ENCODE peak calls at places on chromosomes 5 and 9, in five cellular contexts. S, G, Q, N and D are unnamed samples.

GRCh38 chr9:117739620-117740347 is 35.6 kb downstream of the TLR4 start:
- DNase-seq in S (no peak), G (no peak), Q (no peak), N (no peak), D (no peak)

GRCh38 chr5:948472-949274 is 56.0 kb downstream of the TRIP13 start:
- DNase-seq in S (no peak), G (no peak), Q (no peak), N (no peak), D (no peak)

GRCh38 chr9:132125361-132125760 is 36.5 kb upstream of the NTNG2 start:
- DNase-seq in S (no peak), G (no peak), Q (no peak), N (no peak), D (no peak)

GRCh38 chr5:152631217-152631616 is 226.1 kb upstream of the NMUR2 start:
- DNase-seq in S (no peak), G (no peak), Q (no peak), N (no peak), D (no peak)

GRCh38 chr5:3217114-3217513 is 378.5 kb upstream of the IRX1 start:
- DNase-seq in S (no peak), G (no peak), Q (no peak), N (no peak), D (no peak)

GRCh38 chr5:144566747-144567415 is 396.2 kb downstream of the KCTD16 start:
- DNase-seq in S (peak), G (no peak), Q (no peak), N (no peak), D (no peak)

GRCh38 chr9:33130501-33130900 is 36.6 kb downstream of the B4GALT1 start:
- DNase-seq in S (peak), G (no peak), Q (no peak), N (no peak), D (peak)

GRCh38 chr5:68798877-68799276 is 294.9 kb upstream of the SLC30A5 start:
- DNase-seq in S (no peak), G (no peak), Q (no peak), N (no peak), D (no peak)

GRCh38 chr5:7742241-7742656 is 108.7 kb downstream of the CFAP90 start:
- DNase-seq in S (no peak), G (no peak), Q (no peak), N (no peak), D (no peak)

GRCh38 chr5:36870399-36871040 is 6.0 kb upstream of the NIPBL start:
- DNase-seq in S (no peak), G (no peak), Q (peak), N (peak), D (no peak)

GRCh38 chr9:21685502-21685901 is 116.9 kb upstream of the MTAP start:
- DNase-seq in S (no peak), G (no peak), Q (no peak), N (peak), D (no peak)

GRCh38 chr9:21638104-21638503 is 156.0 kb upstream of the IFNE start:
- DNase-seq in S (no peak), G (no peak), Q (no peak), N (no peak), D (no peak)

GRCh38 chr9:108136646-108137045 is 647.1 kb upstream of the KLF4 start:
- DNase-seq in S (no peak), G (no peak), Q (no peak), N (no peak), D (no peak)

GRCh38 chr9:117413346-117414219 is 1.3 kb downstream of the ASTN2 start:
- DNase-seq in S (no peak), G (no peak), Q (no peak), N (peak), D (no peak)

GRCh38 chr9:85536076-85536475 is 205.7 kb downstream of the AGTPBP1 start:
- DNase-seq in S (peak), G (no peak), Q (no peak), N (no peak), D (no peak)

GRCh38 chr9:89522261-89522978 is 24.5 kb upstream of the SEMA4D start:
- DNase-seq in S (no peak), G (peak), Q (no peak), N (no peak), D (no peak)

GRCh38 chr9:117809751-117810150 is 105.5 kb downstream of the TLR4 start:
- DNase-seq in S (no peak), G (no peak), Q (no peak), N (no peak), D (no peak)

GRCh38 chr9:99253134-99253533 is 31.1 kb downstream of the SEC61B start:
- DNase-seq in S (no peak), G (no peak), Q (no peak), N (no peak), D (no peak)